ENCODE peak calls at places on chromosome 22, in eight cellular contexts. G is small intestine, O is tibial nerve, Z is BE2C, B is AG09309, M is psoas muscle, W is Peyer's patch, H is thyroid gland. R is an unnamed sample.
A peak's percentile ranks its signal among the peaks of the same experiment; 100 is the strongest.

GRCh38 chr22:35622132-35622913 is 5.2 kb upstream of the MB start:
- DNase-seq in M (peak; percentile 90), B (no peak), W (peak; percentile 80), O (no peak), Z (peak; percentile 67), H (peak; percentile 74), G (peak; percentile 60), R (no peak)

GRCh38 chr22:27880778-27881394 is 38.2 kb downstream of the PITPNB start:
- DNase-seq in Z (peak; percentile 53), G (peak; percentile 64), B (peak; percentile 57), W (no peak), M (no peak), H (peak; percentile 28), O (no peak), R (peak; percentile 59)

GRCh38 chr22:24772493-24773220 is 1.9 kb downstream of the PIWIL3 start:
- DNase-seq in O (no peak), M (no peak), W (no peak), B (no peak), H (peak; percentile 3), Z (peak; percentile 57), G (peak; percentile 29), R (no peak)

GRCh38 chr22:36222887-36223450 is 16.4 kb downstream of the APOL2 start:
- DNase-seq in G (no peak), O (no peak), M (no peak), B (no peak), Z (no peak), W (no peak), H (no peak), R (no peak)

GRCh38 chr22:23845661-23846469 is 7.1 kb upstream of the DERL3 start:
- DNase-seq in Z (no peak), B (no peak), M (peak; percentile 47), O (no peak), H (no peak), W (no peak), G (no peak), R (no peak)

GRCh38 chr22:35642305-35642741 is 5.9 kb upstream of the APOL6 start:
- DNase-seq in Z (no peak), B (no peak), H (no peak), G (peak; percentile 91), W (peak; percentile 75), M (peak; percentile 55), O (no peak), R (no peak)

GRCh38 chr22:32655068-32655467 is 146.4 kb upstream of the TIMP3 start:
- DNase-seq in M (no peak), Z (no peak), G (no peak), W (no peak), O (no peak), H (no peak), B (no peak), R (no peak)

GRCh38 chr22:36369922-36370781 is 17.6 kb downstream of the MYH9 start:
- DNase-seq in H (peak; percentile 89), O (no peak), M (no peak), G (peak; percentile 98), W (peak; percentile 79), B (no peak), Z (no peak), R (no peak)

GRCh38 chr22:24410110-24410856 is 17.1 kb upstream of the ADORA2A start:
- DNase-seq in M (peak; percentile 23), G (no peak), B (no peak), O (no peak), W (peak; percentile 12), Z (no peak), H (no peak), R (no peak)

GRCh38 chr22:24323695-24324094 is 53.1 kb downstream of the SPECC1L start:
- DNase-seq in M (no peak), W (no peak), O (no peak), G (no peak), H (no peak), Z (no peak), B (no peak), R (no peak)

GRCh38 chr22:31005535-31005934 is 36.5 kb downstream of the TUG1 start:
- DNase-seq in H (no peak), O (no peak), W (no peak), M (no peak), G (no peak), B (no peak), Z (no peak), R (no peak)

GRCh38 chr22:25777870-25778269 is 35.9 kb downstream of the MYO18B start:
- DNase-seq in G (peak; percentile 25), H (no peak), B (peak; percentile 11), W (no peak), M (peak; percentile 35), Z (peak; percentile 67), O (no peak), R (no peak)

GRCh38 chr22:49524362-49524761 is 303.3 kb downstream of the BRD1 start:
- DNase-seq in W (no peak), B (no peak), Z (no peak), H (no peak), G (no peak), O (no peak), M (no peak), R (no peak)

GRCh38 chr22:29004647-29005371 is 56.8 kb downstream of the C22orf31 start:
- DNase-seq in Z (peak; percentile 55), B (no peak), M (peak; percentile 62), G (peak; percentile 59), O (no peak), H (peak; percentile 87), W (peak; percentile 66), R (no peak)

GRCh38 chr22:43305806-43306205 is 37.4 kb downstream of the SCUBE1 start:
- DNase-seq in H (no peak), B (no peak), Z (no peak), M (no peak), O (no peak), G (no peak), W (no peak), R (no peak)

GRCh38 chr22:49936973-49937757 is 18.7 kb downstream of the CRELD2 start:
- DNase-seq in O (no peak), G (no peak), Z (no peak), B (no peak), H (peak; percentile 47), M (peak; percentile 77), W (no peak), R (no peak)

GRCh38 chr22:40593460-40594273 is 42.9 kb downstream of the MRTFA start:
- DNase-seq in M (no peak), O (no peak), Z (no peak), B (no peak), W (no peak), H (no peak), G (no peak), R (no peak)

GRCh38 chr22:27420817-27421361 is 380.7 kb downstream of the MN1 start:
- DNase-seq in B (peak; percentile 67), O (peak; percentile 82), W (no peak), H (peak; percentile 90), Z (no peak), M (peak; percentile 84), G (no peak), R (no peak)

GRCh38 chr22:17743661-17744411 is 30.4 kb downstream of the BID start:
- DNase-seq in H (no peak), Z (no peak), B (no peak), G (no peak), W (no peak), M (no peak), O (no peak), R (no peak)
- H3K4me3 ChIP-seq in H (no peak overlapping the region), Z (no peak overlapping the region), B (no peak overlapping the region), G (no peak overlapping the region), W (no peak overlapping the region), M (no peak overlapping the region), O (no peak overlapping the region), R (no peak overlapping the region)

GRCh38 chr22:38203855-38204497 is 2.2 kb downstream of the MAFF start:
- DNase-seq in Z (no peak), G (no peak), B (no peak), H (no peak), M (no peak), O (no peak), W (no peak), R (no peak)
- H3K4me3 ChIP-seq in Z (no peak overlapping the region), G (no peak overlapping the region), B (peak overlapping the region; percentile 95), H (no peak overlapping the region), M (peak overlapping the region; percentile 72), O (no peak overlapping the region), W (peak overlapping the region; percentile 67), R (no peak overlapping the region)

DNA sequence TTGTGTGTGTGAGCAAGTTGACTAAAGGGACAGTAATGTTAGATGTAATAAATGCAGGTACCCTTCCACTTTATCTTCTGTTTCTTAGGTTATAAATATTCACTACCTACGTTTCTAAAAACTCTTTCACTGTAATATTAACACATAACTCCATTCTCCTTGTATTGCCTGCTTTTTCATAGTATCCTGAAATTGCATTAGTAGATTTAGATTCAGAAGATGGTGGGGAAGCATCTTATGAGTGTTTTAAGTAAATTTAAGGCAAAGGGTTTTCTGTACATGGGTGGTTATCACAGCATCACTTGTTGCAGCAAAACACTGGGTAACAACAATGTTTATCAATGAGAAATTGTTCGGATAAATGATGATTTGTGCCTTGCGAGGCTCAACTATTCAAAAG is 115.2 kb upstream of the VPREB1 start:
- DNase-seq in B (no peak), M (no peak), H (no peak), O (no peak), W (no peak), Z (no peak), G (no peak), R (no peak)
- H3K4me3 ChIP-seq in B (no peak overlapping the region), M (no peak overlapping the region), H (no peak overlapping the region), O (no peak overlapping the region), W (no peak overlapping the region), Z (no peak overlapping the region), G (no peak overlapping the region), R (no peak overlapping the region)

GRCh38 chr22:33920927-33921575 is 775 bp upstream of the LARGE1 start:
- DNase-seq in M (peak; percentile 99), G (peak; percentile 97), O (peak; percentile 97), B (peak; percentile 82), H (peak; percentile 99), W (peak; percentile 99), Z (peak; percentile 97), R (no peak)

GRCh38 chr22:33919591-33920501 is at the start of gene LARGE1:
- DNase-seq in M (peak; percentile 69), Z (peak; percentile 39), W (peak; percentile 74), B (no peak), G (peak; percentile 51), O (peak; percentile 15), H (peak; percentile 66), R (no peak)

GRCh38 chr22:33914699-33915098 is 5.6 kb downstream of the LARGE1 start:
- DNase-seq in G (no peak), O (no peak), W (no peak), H (no peak), M (no peak), Z (no peak), B (no peak), R (no peak)

GRCh38 chr22:33918676-33919590 is 1.3 kb downstream of the LARGE1 start:
- DNase-seq in M (no peak), O (no peak), B (no peak), G (no peak), W (no peak), H (no peak), Z (no peak), R (no peak)

DNA sequence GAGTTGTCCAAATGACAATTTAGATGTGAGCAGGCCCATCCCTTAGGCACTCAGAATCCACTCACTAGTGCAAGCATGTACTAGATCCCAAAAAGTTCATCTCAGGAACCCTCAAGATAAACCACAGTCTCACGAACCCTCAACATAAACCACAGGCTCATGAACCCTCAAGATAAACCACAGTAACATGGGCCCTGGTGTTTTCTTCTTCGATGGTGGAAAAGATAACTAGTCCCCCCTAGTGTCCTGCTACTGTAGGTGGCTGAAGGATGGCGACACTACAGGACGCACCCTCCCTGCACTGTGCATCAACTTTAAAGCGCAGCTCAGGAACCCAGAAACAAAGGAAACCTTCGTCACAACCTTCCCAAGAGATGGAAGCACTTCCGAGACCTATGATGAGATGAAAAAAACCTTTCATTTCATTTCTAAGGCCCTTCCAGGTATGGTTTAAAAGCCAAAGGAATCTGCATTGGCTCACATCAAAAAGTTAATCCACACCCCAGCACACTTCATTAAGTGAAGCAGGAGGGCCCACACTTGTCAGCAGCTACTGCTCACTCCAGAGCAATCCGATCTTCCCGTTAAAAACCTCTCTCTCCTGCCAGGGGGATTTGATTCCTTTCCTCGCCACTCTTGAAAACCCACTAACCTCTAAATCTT is 2.4 kb downstream of the LARGE1 start:
- DNase-seq in B (no peak), Z (no peak), H (no peak), O (no peak), M (no peak), G (no peak), W (no peak), R (no peak)
- H3K4me3 ChIP-seq in B (no peak overlapping the region), Z (no peak overlapping the region), H (no peak overlapping the region), O (no peak overlapping the region), M (peak overlapping the region; percentile 98), G (no peak overlapping the region), W (peak overlapping the region; percentile 98), R (no peak overlapping the region)